ENCODE peak calls at places on chromosomes 1 and 21, in four cellular contexts. S, O, L and M are unnamed samples.

GRCh38 chr21:32772281-32773047 is 909 bp upstream of the PAXBP1 start:
- DNase-seq in L (peak), O (no peak), S (peak), M (peak)

GRCh38 chr21:34598931-34599400 is 15.9 kb downstream of the RCAN1 start:
- DNase-seq in O (no peak), L (no peak), S (no peak), M (no peak)

GRCh38 chr21:15141236-15141970 is 76.6 kb upstream of the NRIP1 start:
- DNase-seq in L (no peak), O (no peak), S (peak), M (no peak)

GRCh38 chr1:105664495-105664894 is 1392.0 kb upstream of the PRMT6 start:
- DNase-seq in L (no peak), O (no peak), S (no peak), M (no peak)

GRCh38 chr21:14602418-14602987 is 56.4 kb upstream of the SAMSN1 start:
- DNase-seq in S (no peak), L (peak), O (no peak), M (no peak)

GRCh38 chr1:175470591-175470990 is 272.8 kb downstream of the TNR start:
- DNase-seq in S (no peak), L (no peak), O (no peak), M (no peak)

GRCh38 chr1:157099633-157100009 is at the start of gene ETV3L:
- DNase-seq in S (no peak), O (no peak), L (no peak), M (no peak)

GRCh38 chr1:84583648-84584047 is 9.4 kb upstream of the CTBS start:
- DNase-seq in L (no peak), O (no peak), S (no peak), M (no peak)

GRCh38 chr21:38115870-38116269 is 140.9 kb upstream of the KCNJ15 start:
- DNase-seq in S (no peak), O (no peak), L (no peak), M (no peak)

GRCh38 chr21:14895792-14896191 is 169.0 kb downstream of the NRIP1 start:
- DNase-seq in O (no peak), S (no peak), L (no peak), M (no peak)

GRCh38 chr21:46125846-46126301 is 28.0 kb downstream of the COL6A2 start:
- DNase-seq in L (no peak), O (no peak), S (no peak), M (no peak)

GRCh38 chr1:220573836-220574235 is 45.9 kb downstream of the MARK1 start:
- DNase-seq in S (no peak), L (no peak), O (no peak), M (no peak)

GRCh38 chr1:37171651-37172050 is 137.3 kb upstream of the GRIK3 start:
- DNase-seq in O (no peak), S (no peak), L (no peak), M (peak)

GRCh38 chr1:113021430-113022085 is 51.4 kb upstream of the LRIG2 start:
- DNase-seq in S (no peak), L (peak), O (no peak), M (no peak)

GRCh38 chr1:153985984-153986761 is at the start of gene RAB13:
- DNase-seq in L (peak), O (peak), S (peak), M (peak)

GRCh38 chr1:245648749-245649517 is 494.1 kb downstream of the KIF26B start:
- DNase-seq in O (no peak), L (no peak), S (no peak), M (no peak)

GRCh38 chr1:212302745-212303383 is 17.7 kb downstream of the PPP2R5A start:
- DNase-seq in L (no peak), O (no peak), S (no peak), M (no peak)

GRCh38 chr21:27422435-27422834 is 455.5 kb upstream of the ADAMTS5 start:
- DNase-seq in L (no peak), S (no peak), O (no peak), M (no peak)

GRCh38 chr1:88917321-88918025 is 26.1 kb upstream of the GTF2B start:
- DNase-seq in L (no peak), O (no peak), S (no peak), M (no peak)

GRCh38 chr1:243731301-243731891 is 118.6 kb downstream of the AKT3 start:
- DNase-seq in S (no peak), L (peak), O (no peak), M (peak)

GRCh38 chr1:35611655-35612054 is 29.7 kb downstream of the PSMB2 start:
- DNase-seq in O (no peak), L (no peak), S (no peak), M (no peak)

GRCh38 chr1:47568763-47569162 is 130.9 kb downstream of the FOXD2 start:
- DNase-seq in L (no peak), O (no peak), S (no peak), M (peak)

GRCh38 chr1:76264642-76265041 is 190.1 kb downstream of the ST6GALNAC3 start:
- DNase-seq in O (no peak), S (no peak), L (no peak), M (no peak)

GRCh38 chr1:191134796-191135195 is 657.1 kb upstream of the BRINP3 start:
- DNase-seq in L (no peak), O (no peak), S (no peak), M (no peak)

GRCh38 chr1:245512980-245513578 is 358.3 kb downstream of the KIF26B start:
- DNase-seq in O (no peak), S (no peak), L (no peak), M (no peak)

DNA sequence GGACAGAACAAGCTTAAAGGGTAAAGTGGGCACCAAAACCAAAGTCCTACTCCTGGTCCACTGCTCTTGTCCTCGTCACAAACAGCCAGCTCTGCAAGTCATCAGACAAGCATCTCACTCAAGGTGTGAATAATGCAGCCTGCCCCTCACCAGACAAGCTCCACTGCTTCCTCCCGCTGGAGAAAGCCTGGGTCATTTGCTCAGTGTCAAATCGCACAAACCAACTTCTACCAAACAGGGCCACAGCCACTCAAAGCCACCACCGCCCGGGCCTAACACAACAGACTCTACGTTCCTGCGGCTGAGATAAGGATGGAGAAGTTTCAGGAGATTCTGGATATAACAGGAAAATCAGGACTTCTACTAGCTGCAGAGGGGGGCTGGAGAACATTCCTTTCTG is 3.3 kb downstream of the SSBP3 start:
- DNase-seq in L (no peak), O (no peak), S (no peak), M (no peak)
- H3K4me3 ChIP-seq in L (peak), O (peak), S (no peak), M (no peak)

GRCh38 chr21:29914326-29914725 is 25.5 kb downstream of the GRIK1 start:
- DNase-seq in L (no peak), O (no peak), S (no peak), M (no peak)
- TF ChIP-seq CTCF in L (no peak), O (no peak), S (no peak), M (no peak)

DNA sequence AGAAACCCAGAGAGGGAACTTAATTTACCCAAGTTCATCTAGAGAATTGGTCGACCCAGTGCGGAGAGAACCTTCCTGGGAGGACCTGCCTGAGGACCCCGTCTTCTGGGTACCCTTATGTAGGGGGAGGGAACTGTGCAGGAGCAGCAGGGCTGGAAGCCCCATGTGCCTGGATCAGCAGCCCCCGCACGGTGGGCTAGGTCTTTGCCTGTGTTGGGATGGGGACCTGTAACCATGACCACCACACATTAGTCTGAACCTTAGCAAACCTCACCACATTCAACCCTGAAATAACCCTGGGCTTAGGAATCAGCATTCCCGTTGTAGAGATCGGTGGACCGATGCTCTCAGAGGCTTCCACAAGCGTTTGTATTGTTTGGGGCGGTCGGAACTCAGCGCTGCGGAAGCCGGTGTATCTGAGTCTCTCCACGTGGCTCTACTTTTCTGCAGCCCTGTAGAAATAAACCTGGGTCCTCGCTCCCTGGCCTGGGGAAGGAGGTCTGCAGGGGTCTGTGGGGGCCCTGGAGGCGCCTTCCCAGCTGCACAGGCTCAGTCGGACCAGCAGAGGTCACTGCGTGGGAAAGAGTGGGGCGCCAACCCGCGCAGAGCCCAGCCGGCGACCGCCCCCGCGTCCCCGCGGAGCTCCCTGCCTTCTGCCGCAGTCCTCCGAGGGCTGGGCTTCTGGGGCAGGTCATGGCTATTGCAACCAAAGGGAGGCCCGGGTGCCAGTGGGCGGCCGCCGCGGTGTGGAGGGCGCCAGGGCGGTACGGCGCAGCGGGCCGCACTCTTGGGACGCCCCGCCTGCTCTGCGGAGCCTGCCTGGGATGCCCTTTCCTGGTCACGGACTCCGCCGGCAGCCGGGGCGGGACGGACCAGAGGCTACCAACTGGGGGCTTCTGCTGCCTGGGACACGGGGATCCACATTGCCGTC is 36.2 kb upstream of the KCNA10 start:
- DNase-seq in O (no peak), S (peak), L (peak), M (no peak)
- H3K4me3 ChIP-seq in O (no peak), S (peak), L (no peak), M (no peak)

DNA sequence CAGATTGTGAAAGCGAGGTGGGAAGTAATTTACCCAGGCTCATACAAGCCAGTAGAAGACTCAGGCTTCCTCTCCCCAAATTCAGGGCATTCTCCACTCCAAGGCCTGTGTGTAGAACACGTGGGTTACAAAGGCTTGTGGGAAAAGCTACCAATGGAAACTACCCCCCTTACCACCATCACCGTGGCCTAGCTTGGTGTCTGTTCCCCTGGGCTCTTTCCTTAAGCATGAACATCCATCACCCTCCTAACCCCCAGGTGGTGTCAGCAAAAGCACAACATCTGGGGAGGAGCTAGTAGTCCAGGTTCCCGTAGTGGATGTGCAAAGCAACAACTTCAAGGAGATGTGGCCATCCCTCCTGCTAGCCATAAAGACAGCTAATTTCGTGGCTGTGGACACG is 576 bp upstream of the MUTYH start:
- DNase-seq in S (no peak), O (no peak), L (peak), M (no peak)
- TF ChIP-seq CTCF in S (no peak), O (no peak), L (no peak), M (no peak)

GRCh38 chr21:41542727-41543126 is 34.8 kb upstream of the TMPRSS2 start:
- DNase-seq in O (no peak), L (no peak), S (no peak), M (no peak)
- H3K4me3 ChIP-seq in O (no peak), L (no peak), S (no peak), M (no peak)

DNA sequence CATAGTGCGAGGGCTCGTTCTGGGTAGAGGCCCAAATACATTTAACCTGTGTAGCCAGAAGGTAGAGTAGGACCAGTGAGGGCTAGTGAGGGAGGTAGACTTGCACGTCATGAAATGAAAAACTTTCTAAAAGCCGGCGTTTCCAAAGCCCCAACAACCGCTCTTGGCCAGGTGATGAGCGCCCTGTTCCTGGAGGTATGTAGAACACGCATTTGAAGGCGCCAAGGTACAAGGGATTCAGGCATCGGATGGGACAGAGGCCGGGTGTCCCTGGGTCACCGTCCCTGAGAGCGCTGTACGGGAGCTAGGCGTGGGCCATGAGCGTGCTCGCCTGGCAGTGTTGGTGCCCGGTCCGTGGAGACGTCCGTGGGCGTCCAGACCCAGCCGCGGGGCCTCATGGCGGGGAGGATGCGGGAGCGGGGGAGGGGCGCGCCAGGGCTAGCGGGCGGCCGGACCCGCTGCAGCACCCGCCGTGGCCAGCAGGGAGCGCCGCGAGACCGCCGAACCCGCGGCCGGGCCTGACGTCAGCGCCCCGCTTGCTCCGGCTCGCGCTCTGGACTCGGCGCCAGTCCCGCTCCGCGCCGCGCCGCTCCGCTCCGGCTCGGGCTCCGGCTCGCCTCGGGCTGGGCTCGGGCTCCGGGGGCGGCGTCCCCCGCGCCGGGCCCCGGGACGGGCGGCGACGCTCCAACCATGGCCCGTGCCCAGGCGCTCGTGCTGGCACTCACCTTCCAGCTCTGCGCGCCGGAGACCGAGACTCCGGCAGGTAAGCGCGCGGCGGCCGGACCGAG is at the start of gene PTPRU:
- DNase-seq in S (peak), L (peak), O (no peak), M (peak)
- TF ChIP-seq CTCF in S (peak), L (peak), O (peak), M (no peak)

DNA sequence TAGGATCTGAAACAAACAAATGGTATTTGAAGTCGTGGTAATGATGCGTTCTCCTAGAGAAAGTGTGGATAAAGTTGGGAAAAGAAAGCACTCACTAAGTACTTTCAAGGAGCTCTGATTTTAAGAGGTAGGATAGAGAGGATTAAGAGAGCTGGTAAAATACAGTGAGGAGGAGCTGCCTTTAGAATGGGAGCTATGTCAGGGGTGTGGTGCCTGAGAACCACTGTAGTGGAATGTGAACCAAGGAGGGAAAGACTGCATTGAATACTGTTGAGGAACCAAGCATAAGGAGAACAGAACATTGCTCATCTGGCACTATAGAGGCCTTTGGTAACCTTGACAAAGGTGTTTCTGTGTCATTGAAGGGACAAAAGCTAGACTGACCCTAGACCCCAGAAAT is 21.8 kb upstream of the SHCBP1L start:
- DNase-seq in S (no peak), O (no peak), L (no peak), M (no peak)
- H3K4me3 ChIP-seq in S (no peak), O (no peak), L (no peak), M (no peak)